ENCODE peak calls at places on chromosome 7, in six cellular contexts. G is GM12878, D is HepG2, T is WTC11, R is K562, E is H1. W is an unnamed sample.

GRCh38 chr7:121027761-121028681 is 39.5 kb downstream of the CPED1 start:
- DNase-seq in G (no peak), D (peak), T (no peak), R (no peak), E (no peak), W (peak)

GRCh38 chr7:130144632-130145171 is 60.5 kb downstream of the TMEM209 start:
- DNase-seq in G (no peak), D (peak), T (no peak), R (no peak), E (peak), W (no peak)

GRCh38 chr7:95686109-95686508 is 86.2 kb upstream of the DYNC1I1 start:
- DNase-seq in G (no peak), D (peak), T (peak), R (peak), E (no peak), W (peak)

GRCh38 chr7:93475811-93476210 is 98.7 kb downstream of the CALCR start:
- DNase-seq in G (no peak), D (no peak), T (no peak), R (no peak), E (no peak), W (peak)

GRCh38 chr7:77157446-77157845 is 35.0 kb downstream of the CCDC146 start:
- DNase-seq in G (peak), D (no peak), T (no peak), R (no peak), E (no peak), W (no peak)

GRCh38 chr7:105808703-105809590 is 67.5 kb downstream of the ATXN7L1 start:
- DNase-seq in G (peak), D (no peak), T (no peak), R (peak), E (no peak), W (no peak)

GRCh38 chr7:77425151-77426051 is 9.3 kb upstream of the GSAP start:
- DNase-seq in G (no peak), D (peak), T (no peak), R (no peak), E (no peak), W (peak)

GRCh38 chr7:48078470-48078869 is 10.6 kb upstream of the UPP1 start:
- DNase-seq in G (no peak), D (no peak), T (no peak), R (no peak), E (no peak), W (no peak)

GRCh38 chr7:10121641-10122040 is 852.0 kb upstream of the PHF14 start:
- DNase-seq in G (no peak), D (no peak), T (no peak), R (no peak), E (no peak), W (peak)

GRCh38 chr7:134662871-134663205 is 16.2 kb downstream of the BPGM start:
- DNase-seq in G (no peak), D (no peak), T (no peak), R (no peak), E (no peak), W (no peak)

GRCh38 chr7:23491502-23491901 is 21.2 kb upstream of the IGF2BP3 start:
- DNase-seq in G (no peak), D (no peak), T (no peak), R (peak), E (no peak), W (no peak)

GRCh38 chr7:20306499-20306946 is 24.2 kb upstream of the ITGB8 start:
- DNase-seq in G (no peak), D (peak), T (no peak), R (peak), E (no peak), W (peak)

GRCh38 chr7:76049295-76049694 is 1.4 kb downstream of the MDH2 start:
- DNase-seq in G (no peak), D (no peak), T (no peak), R (peak), E (no peak), W (peak)

GRCh38 chr7:132638000-132638399 is 61.7 kb upstream of the PLXNA4 start:
- DNase-seq in G (no peak), D (no peak), T (no peak), R (no peak), E (no peak), W (no peak)

GRCh38 chr7:133230591-133231194 is 22.2 kb upstream of the EXOC4 start:
- DNase-seq in G (no peak), D (peak), T (peak), R (peak), E (peak), W (peak)

GRCh38 chr7:141737118-141737835 is 881 bp upstream of the SSBP1 start:
- DNase-seq in G (no peak), D (peak), T (no peak), R (peak), E (no peak), W (no peak)

GRCh38 chr7:111730476-111731300 is 168.4 kb upstream of the IMMP2L start:
- DNase-seq in G (no peak), D (peak), T (no peak), R (peak), E (no peak), W (peak)

GRCh38 chr7:15685358-15686181 is 913 bp downstream of the MEOX2 start:
- DNase-seq in G (no peak), D (no peak), T (peak), R (no peak), E (peak), W (peak)

GRCh38 chr7:27203378-27203953 is 3.6 kb upstream of the HOXA13 start:
- DNase-seq in G (no peak), D (no peak), T (no peak), R (no peak), E (peak), W (no peak)

GRCh38 chr7:7732566-7733290 is 14.3 kb upstream of the RPA3 start:
- DNase-seq in G (no peak), D (peak), T (no peak), R (no peak), E (no peak), W (no peak)

GRCh38 chr7:93414574-93414973 is 159.9 kb downstream of the CALCR start:
- DNase-seq in G (no peak), D (no peak), T (no peak), R (no peak), E (no peak), W (no peak)

GRCh38 chr7:155405399-155406318 is 52.3 kb upstream of the EN2 start:
- DNase-seq in G (no peak), D (no peak), T (peak), R (peak), E (peak), W (peak)

GRCh38 chr7:23216021-23216420 is 30.6 kb upstream of the GPNMB start:
- DNase-seq in G (no peak), D (no peak), T (no peak), R (no peak), E (no peak), W (no peak)

GRCh38 chr7:128916643-128916915 is 6.1 kb upstream of the KCP start:
- DNase-seq in G (no peak), D (no peak), T (no peak), R (no peak), E (no peak), W (no peak)

GRCh38 chr7:149742075-149742701 is 31.2 kb downstream of the ZNF467 start:
- DNase-seq in G (no peak), D (peak), T (peak), R (peak), E (peak), W (peak)

GRCh38 chr7:84110400-84110799 is 84.2 kb downstream of the SEMA3A start:
- DNase-seq in G (no peak), D (no peak), T (no peak), R (no peak), E (no peak), W (peak)

DNA sequence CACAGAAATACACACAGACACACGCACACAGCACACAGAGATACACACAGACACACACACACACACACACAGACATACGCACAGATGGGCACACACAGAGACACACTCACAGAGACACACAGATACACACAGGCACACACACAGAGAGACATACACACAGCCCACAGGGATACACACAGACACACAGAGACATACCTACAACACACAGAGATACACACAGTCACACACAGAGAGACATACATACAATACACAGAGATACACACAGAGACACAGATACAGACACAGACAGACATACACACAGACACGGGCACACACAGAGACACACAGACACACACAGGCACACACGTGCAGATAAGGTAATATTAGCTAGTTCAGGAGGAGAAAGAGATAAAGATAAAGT is 76.9 kb downstream of the EGFR start:
- DNase-seq in G (no peak), D (no peak), T (no peak), R (no peak), E (no peak), W (no peak)
- TF ChIP-seq CREB1 in G (no peak), D (no peak), T (no peak), R (no peak), E (no peak), W (no peak)

GRCh38 chr7:26035552-26035951 is 116.4 kb upstream of the NFE2L3 start:
- DNase-seq in G (no peak), D (no peak), T (no peak), R (no peak), E (no peak), W (no peak)
- TF ChIP-seq CREB1 in G (no peak), D (no peak), T (no peak), R (no peak), E (no peak), W (no peak)

DNA sequence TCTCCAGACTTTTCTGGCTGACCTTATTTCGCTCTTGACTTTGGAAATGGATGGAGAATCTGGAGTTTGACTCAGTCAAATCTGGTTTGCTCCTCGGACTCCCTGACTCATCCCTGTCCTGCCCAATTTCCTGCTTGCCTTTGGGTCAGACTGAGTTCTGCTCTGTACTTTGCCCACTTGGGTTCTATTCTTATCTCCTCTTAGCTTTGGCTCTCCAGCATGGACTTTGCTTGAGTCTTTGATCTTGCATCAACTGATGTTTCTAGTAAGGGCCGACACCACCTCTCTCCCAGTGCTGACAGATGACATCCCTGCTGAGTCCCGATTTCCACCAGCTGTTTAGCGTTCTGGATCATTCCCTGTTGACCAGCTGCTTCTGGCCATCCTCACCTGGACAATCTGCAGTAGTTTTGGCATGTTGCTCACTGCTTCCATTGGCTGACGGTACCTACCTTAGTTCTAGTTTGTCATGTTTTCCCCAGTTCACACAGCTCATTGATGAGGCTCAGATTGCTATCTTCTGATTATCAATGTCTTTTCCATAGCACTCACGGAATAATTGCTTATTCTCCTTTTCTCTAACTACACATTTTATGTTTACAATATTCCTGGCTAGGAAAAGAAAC is 335.4 kb downstream of the SUGCT start:
- DNase-seq in G (no peak), D (peak), T (no peak), R (no peak), E (no peak), W (no peak)
- TF ChIP-seq CREB1 in G (no peak), D (peak), T (no peak), R (no peak), E (no peak), W (no peak)

DNA sequence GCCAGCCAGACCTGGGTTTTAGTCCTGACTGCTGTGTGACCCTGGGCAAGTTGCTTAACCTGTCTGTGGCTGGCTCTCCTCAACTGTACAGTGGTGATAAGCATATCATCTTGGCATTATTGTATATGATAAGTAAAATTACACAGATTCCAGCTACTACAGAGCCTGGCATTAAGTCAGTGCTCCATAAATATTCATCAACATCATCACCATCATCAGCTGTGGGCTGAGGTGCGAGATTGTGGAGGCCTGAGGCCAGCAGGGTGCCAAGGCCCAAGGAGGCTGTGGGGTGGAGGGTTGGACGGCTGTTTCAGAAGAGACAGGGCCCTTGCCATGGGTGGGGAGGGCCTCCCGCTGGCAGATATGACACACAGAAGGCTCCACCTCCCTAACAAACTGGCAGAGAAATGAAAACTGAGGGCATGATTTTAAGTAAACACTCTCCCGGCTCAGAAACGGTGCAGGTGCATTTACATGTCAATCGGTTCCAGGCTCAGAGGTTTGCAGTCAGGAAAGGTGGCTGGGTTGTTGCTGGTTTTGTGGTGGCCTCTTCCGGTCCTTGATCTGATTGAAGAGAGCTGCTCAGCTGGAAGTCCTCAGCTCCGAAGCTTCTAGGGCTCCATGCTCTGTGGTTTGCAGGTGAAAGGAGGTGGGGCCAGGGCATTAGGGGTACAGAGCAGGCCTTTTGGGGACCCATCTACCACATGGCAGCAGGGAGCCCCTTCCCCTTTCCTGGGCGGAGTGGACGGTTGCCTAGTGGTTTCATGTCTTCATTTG is 10.2 kb downstream of the CRYGN start:
- DNase-seq in G (peak), D (no peak), T (no peak), R (peak), E (no peak), W (no peak)
- TF ChIP-seq CREB1 in G (no peak), D (no peak), T (no peak), R (no peak), E (no peak), W (no peak)

GRCh38 chr7:36387437-36388345 is 2.0 kb upstream of the ANLN start:
- DNase-seq in G (no peak), D (no peak), T (no peak), R (no peak), E (no peak), W (no peak)
- TF ChIP-seq CREB1 in G (no peak), D (no peak), T (no peak), R (no peak), E (no peak), W (no peak)

DNA sequence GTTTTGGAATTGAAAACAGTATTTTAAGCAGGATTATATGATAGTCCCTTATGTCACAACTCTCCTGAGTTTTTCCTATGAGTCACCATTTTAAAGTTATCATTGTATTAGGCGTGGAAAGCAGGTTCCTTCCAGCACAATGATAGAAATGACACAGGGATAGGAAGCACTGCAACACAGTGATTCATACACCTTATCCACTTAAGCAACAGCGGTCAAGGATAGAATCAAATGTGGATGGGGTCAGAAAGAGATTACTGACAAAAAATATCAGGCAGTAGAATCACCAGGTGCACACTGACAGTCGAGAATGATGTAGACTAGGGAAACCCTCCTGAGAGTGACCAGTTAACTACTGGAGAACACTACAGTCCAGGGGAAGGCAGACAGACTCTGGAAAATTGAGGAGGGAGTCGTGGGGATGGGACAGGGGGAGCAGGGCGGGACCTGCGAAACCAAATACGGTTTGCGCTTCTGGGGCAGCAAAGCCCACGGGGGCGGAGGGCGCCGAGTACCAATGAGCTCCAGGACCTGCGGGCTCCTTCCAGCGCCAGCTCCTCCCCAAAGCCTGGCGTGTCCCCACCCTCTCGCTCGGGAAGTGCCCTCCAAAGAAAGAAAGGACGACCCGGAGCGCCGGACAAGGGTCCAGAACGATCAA is 479 bp downstream of the PNPLA8 start:
- DNase-seq in G (no peak), D (peak), T (peak), R (peak), E (no peak), W (peak)
- TF ChIP-seq CREB1 in G (no peak), D (no peak), T (no peak), R (no peak), E (no peak), W (no peak)

DNA sequence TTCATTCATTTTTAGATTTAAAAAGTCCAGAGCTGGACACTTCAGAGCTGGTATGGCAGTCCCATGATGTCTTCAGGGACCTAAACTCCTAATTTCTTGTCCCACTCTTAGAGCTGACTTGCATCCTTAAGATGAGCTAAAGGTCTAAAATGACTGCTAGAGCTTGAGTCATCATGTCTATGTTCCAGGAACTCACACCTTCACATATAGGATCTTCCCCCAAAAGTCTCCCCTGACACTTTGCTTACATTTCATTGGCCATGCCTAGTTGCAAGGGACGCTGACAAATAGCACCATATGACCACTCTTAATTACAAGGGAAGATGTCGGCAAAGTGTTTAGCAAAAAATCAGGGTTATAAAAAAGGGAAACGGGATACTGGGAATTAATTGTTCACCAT is 10.4 kb upstream of the AOAH start:
- DNase-seq in G (no peak), D (no peak), T (no peak), R (no peak), E (no peak), W (no peak)
- TF ChIP-seq CREB1 in G (no peak), D (no peak), T (no peak), R (no peak), E (no peak), W (no peak)

DNA sequence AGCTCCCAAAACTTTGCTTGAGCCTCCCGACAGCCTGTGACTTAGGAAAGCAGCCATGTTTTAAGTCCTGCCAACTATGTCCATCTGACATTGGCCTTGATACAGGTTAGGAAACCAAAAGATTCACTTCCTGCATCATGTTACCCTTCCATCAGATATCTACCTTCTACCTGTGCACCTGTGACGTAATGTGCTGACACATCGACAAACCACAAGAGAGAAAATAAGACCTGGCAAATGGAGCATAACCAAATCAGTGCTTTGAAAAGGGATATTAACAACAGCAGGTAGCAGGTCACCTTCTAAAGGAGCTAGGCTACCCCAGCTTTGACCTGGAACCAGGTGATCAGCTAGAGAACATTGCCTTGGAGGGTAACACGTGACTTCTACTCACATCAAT is 14.8 kb upstream of the PRR15 start:
- DNase-seq in G (no peak), D (no peak), T (no peak), R (no peak), E (no peak), W (no peak)
- TF ChIP-seq CREB1 in G (no peak), D (no peak), T (no peak), R (no peak), E (no peak), W (no peak)

GRCh38 chr7:40717242-40717641 is 582.4 kb downstream of the SUGCT start:
- DNase-seq in G (no peak), D (peak), T (peak), R (peak), E (peak), W (peak)
- TF ChIP-seq CREB1 in G (no peak), D (no peak), T (no peak), R (no peak), E (no peak), W (no peak)

GRCh38 chr7:5284304-5285281 is 1.9 kb downstream of the SLC29A4 start:
- DNase-seq in G (peak), D (peak), T (peak), R (peak), E (peak), W (peak)
- TF ChIP-seq CREB1 in G (no peak), D (no peak), T (no peak), R (no peak), E (no peak), W (no peak)

W was measured in GM23338.